ENCODE peak calls at places on chromosome 3, in four cellular contexts. E is right lobe of liver, M is neural crest cell, Q is colonic mucosa. Y is an unnamed sample.

GRCh38 chr3:177973241-177973840 is 562.9 kb upstream of the KCNMB2 start:
- DNase-seq in E (no peak), M (no peak), Q (no peak), Y (peak)

GRCh38 chr3:190306513-190307163 is 15.6 kb downstream of the CLDN1 start:
- DNase-seq in E (no peak), M (no peak), Q (no peak), Y (no peak)

GRCh38 chr3:141797167-141797773 is 34.1 kb downstream of the GRK7 start:
- DNase-seq in E (peak), M (peak), Q (peak), Y (no peak)

GRCh38 chr3:59180006-59180405 is 130.2 kb upstream of the CFAP20DC start:
- DNase-seq in E (no peak), M (no peak), Q (no peak), Y (no peak)

GRCh38 chr3:81816473-81817260 is 55.2 kb upstream of the GBE1 start:
- DNase-seq in E (no peak), M (no peak), Q (no peak), Y (no peak)

GRCh38 chr3:112634786-112635541 is 6.0 kb downstream of the CCDC80 start:
- DNase-seq in E (no peak), M (no peak), Q (no peak), Y (no peak)

GRCh38 chr3:32177702-32178198 is 60.7 kb upstream of the CMTM8 start:
- DNase-seq in E (peak), M (peak), Q (peak), Y (peak)

GRCh38 chr3:133973249-133973980 is 56.3 kb downstream of the SLCO2A1 start:
- DNase-seq in E (no peak), M (no peak), Q (no peak), Y (no peak)

GRCh38 chr3:100316656-100317069 is 17.9 kb upstream of the NIT2 start:
- DNase-seq in E (peak), M (peak), Q (peak), Y (peak)

GRCh38 chr3:4994144-4994730 is 15.0 kb downstream of the BHLHE40 start:
- DNase-seq in E (no peak), M (no peak), Q (peak), Y (peak)

GRCh38 chr3:4416961-4417360 is 50.1 kb downstream of the SUMF1 start:
- DNase-seq in E (no peak), M (no peak), Q (no peak), Y (peak)

GRCh38 chr3:106299300-106300098 is 430.7 kb upstream of the CBLB start:
- DNase-seq in E (no peak), M (no peak), Q (no peak), Y (peak)

GRCh38 chr3:13879946-13880810 is at the start of gene WNT7A:
- DNase-seq in E (no peak), M (peak), Q (no peak), Y (no peak)

GRCh38 chr3:153330891-153331290 is 168.9 kb downstream of the RAP2B start:
- DNase-seq in E (no peak), M (no peak), Q (no peak), Y (peak)

GRCh38 chr3:172317984-172318383 is 130.3 kb downstream of the GHSR start:
- DNase-seq in E (no peak), M (no peak), Q (peak), Y (peak)

GRCh38 chr3:129554356-129555120 is 11.6 kb downstream of the H1-8 start:
- DNase-seq in E (no peak), M (no peak), Q (no peak), Y (no peak)

GRCh38 chr3:68447885-68448284 is 484.5 kb downstream of the TAFA4 start:
- DNase-seq in E (no peak), M (no peak), Q (no peak), Y (no peak)
- TF ChIP-seq CTCF in E (no peak), M (no peak), Q (no peak), Y (no peak)

DNA sequence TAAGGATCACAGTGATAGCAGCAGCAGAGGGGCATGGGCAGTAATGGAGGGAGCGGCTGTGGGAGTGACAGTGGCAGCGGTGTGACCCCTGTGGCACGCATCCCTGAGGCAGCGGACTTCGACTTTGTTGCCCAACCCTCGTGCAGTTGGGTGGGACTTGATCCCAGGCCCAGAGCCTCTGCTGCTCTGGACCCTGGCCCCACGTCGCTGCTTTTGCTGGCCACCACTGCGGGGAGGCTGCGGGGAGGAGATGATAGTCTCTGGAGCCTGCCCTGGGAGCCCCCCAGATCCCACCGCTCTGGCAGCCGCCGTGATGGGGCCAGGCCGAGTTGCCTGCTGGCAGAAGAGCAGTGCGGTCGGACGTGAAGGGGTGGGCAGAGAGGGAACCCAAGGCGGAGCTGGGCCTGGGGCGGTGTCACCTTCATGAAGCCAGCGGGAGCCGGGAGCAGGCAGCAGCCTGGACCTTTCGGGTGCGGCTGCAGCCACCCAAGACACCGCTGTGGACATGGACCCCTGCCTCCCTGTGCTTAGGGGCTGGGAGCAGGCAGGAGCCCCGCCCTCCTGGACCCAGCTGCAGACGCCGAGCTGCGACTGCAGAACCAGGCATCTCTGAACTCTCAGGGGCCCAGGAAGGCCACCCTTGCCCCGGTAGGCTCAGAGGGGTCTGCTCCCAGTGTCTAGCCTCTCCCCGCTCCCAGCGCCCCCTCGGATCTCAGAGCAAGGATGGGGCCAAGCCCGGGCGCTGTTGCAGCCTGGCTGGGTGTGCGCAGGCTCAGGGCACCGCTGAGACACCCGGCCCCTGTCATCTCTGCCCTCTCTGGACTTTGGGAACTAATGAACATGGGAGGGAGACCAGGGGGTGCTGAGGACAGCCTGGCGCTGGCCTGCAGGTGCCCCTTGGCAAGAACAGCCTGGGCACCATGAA is 38.3 kb downstream of the COMMD2 start:
- DNase-seq in E (no peak), M (no peak), Q (no peak), Y (no peak)
- TF ChIP-seq CTCF in E (no peak), M (no peak), Q (no peak), Y (no peak)

DNA sequence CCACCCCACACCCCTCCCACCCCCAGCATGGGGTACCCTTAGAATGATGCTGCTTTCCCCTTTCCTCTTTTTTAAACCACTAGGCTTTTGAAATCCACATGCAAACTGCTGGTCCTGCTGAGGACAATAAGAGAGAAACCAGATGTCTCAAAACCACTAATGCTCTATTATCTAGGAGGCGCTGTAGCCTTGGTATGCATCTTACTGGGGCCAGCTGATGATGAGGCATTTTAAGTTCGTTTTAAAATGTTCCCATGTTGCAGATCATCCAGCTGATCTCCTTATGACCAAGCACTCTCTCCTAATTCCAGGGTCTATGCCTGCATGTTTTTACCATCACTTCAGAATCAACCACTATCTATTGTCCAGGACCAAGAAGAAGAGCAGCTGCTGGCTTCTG is 1.3 kb downstream of the NME9 start:
- DNase-seq in E (no peak), M (no peak), Q (no peak), Y (peak)
- TF ChIP-seq CTCF in E (peak), M (no peak), Q (no peak), Y (no peak)

DNA sequence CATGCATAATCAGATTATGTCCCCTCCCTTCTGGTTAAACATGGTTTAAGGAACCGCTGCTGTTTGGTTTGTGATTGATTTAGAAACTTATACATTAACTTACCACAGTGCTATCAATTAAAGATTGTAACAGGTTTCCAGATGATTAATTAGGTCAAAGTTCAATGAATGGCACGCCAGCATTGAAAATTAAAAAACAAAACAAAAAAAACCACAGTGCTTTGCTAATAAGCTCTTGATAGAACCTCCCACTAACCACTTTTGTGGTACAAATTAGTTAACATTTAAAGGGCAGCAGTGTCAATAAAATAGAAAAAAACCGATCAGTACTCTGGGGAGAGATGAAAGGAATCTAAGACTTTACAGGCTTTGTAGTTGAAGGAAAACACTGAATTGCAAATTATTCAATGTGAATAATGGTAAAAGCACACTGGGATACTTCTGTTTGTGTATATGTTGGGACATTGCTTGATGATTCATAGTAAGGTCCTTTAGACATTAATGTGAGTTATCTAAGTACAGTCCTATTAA is 7.6 kb upstream of the C3orf38 start:
- DNase-seq in E (no peak), M (no peak), Q (no peak), Y (peak)
- TF ChIP-seq CTCF in E (no peak), M (no peak), Q (no peak), Y (no peak)

GRCh38 chr3:123423026-123423425 is 25.9 kb downstream of the ADCY5 start:
- DNase-seq in E (peak), M (no peak), Q (peak), Y (no peak)
- TF ChIP-seq CTCF in E (no peak), M (no peak), Q (no peak), Y (no peak)

GRCh38 chr3:62439176-62439813 is 65.9 kb upstream of the FEZF2 start:
- DNase-seq in E (no peak), M (no peak), Q (no peak), Y (no peak)
- TF ChIP-seq CTCF in E (no peak), M (no peak), Q (no peak), Y (no peak)

DNA sequence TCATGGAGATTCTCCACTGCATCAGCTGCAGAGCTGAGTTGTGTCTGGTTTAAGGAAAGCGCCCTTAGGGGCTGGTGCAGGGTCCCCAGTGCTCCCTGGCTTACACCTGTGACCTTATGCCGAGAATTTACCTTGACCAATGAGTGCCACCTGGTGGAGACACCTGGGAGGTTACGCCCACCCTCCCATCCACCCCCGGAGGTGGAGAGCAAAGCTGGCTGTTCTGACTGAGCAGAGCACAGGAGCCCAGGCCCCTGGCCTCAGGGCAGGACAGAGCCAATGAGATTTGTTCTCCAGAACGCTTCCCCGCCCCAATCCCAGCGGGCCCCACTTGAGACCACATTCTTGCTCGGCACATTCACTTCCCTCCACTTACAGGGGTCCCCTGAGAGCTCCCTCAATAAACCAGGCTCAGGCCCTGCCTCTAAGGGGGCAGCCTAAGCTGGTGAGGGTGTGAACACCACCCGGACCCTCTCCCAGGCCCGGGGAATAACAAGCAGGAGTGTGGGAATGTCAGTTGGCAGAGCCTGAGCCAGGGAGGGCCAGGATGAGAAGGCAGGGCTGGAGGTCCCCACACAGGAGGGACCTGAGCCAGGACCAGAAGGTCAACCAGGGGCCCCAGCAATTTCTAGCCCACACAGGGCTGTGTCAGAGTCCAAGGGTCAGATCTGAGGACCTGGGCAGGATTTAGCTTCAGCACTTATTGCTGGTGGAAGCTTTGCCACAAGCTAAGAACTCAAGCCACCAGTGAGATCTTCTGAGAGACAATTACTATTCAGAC is 117.1 kb downstream of the TPRA1 start:
- DNase-seq in E (peak), M (no peak), Q (no peak), Y (no peak)
- TF ChIP-seq CTCF in E (peak), M (peak), Q (peak), Y (peak)

GRCh38 chr3:9862391-9863235 is 17.4 kb downstream of the CIDEC start:
- DNase-seq in E (peak), M (peak), Q (peak), Y (peak)
- TF ChIP-seq CTCF in E (peak), M (peak), Q (peak), Y (peak)

GRCh38 chr3:14914777-14915113 is 32.6 kb upstream of the NR2C2 start:
- DNase-seq in E (no peak), M (no peak), Q (no peak), Y (no peak)

GRCh38 chr3:14911651-14912050 is 35.7 kb upstream of the NR2C2 start:
- DNase-seq in E (no peak), M (no peak), Q (no peak), Y (no peak)

GRCh38 chr3:14915636-14916222 is 31.7 kb upstream of the NR2C2 start:
- DNase-seq in E (no peak), M (no peak), Q (no peak), Y (no peak)

GRCh38 chr3:14913071-14913925 is 34.1 kb upstream of the NR2C2 start:
- DNase-seq in E (no peak), M (no peak), Q (no peak), Y (no peak)

DNA sequence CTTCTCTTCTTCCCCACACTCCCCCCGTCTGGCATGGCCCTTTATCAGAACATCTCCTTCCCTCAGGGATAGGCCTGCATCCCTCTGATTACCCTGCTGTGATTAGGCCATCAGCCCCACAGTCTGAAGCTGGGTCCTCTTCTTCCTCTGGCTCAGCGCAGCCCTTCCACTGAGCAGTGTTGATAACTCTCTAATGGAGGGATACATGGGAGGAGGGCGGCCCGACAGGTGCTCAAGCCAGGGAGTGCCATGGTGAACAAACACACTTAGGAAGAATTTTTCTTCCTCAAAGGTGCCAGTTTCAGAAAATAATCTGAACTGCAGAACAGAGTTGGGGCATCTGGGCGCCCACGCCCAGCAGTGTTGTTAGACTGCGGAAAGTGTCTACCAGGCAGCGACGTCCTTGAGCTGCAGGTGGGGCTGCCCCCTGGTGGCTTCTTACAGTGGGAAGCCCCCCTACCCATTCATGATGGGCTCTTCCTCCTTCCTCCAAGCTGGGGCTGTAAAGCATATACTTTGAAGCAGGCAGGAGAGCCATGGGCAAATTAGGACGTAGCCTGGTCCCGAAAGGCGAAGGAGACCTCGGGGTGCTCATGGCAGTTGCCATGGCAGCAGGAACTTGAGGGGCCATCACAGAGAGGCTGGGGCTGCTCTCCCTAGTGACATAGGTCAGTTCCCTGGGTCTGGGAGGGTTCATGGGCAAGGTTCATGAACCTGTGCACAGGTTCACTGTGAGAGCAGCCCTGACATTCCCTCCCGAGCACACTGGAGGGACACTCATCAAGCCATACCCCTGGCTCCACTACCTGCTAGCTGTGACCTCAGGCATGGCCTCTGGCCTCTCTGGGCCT is 33.2 kb upstream of the NR2C2 start:
- DNase-seq in E (no peak), M (peak), Q (no peak), Y (no peak)
- TF ChIP-seq CTCF in E (no peak), M (peak), Q (no peak), Y (peak)

Y was measured in HFFc6.